ENCODE peak calls at places on chromosome 6, in seven cellular contexts. A, R, O, N, S, V and U are unnamed samples.

GRCh38 chr6:107140581-107140980 is 25.3 kb upstream of the BEND3 start:
- DNase-seq in A (no peak), R (no peak), O (no peak), N (no peak), S (no peak), V (no peak), U (no peak)

GRCh38 chr6:82040405-82041221 is 206.9 kb downstream of the IBTK start:
- DNase-seq in A (peak), R (no peak), O (peak), N (peak), S (peak), V (peak), U (peak)

GRCh38 chr6:43862925-43863324 is 92.9 kb downstream of the VEGFA start:
- DNase-seq in A (no peak), R (no peak), O (no peak), N (no peak), S (no peak), V (no peak), U (no peak)

GRCh38 chr6:82889117-82889516 is 176.5 kb downstream of the UBE3D start:
- DNase-seq in A (no peak), R (no peak), O (no peak), N (no peak), S (no peak), V (no peak), U (no peak)

GRCh38 chr6:143027058-143027457 is 33.6 kb upstream of the AIG1 start:
- DNase-seq in A (no peak), R (peak), O (no peak), N (peak), S (peak), V (peak), U (no peak)

GRCh38 chr6:133774356-133774755 is 114.6 kb upstream of the TCF21 start:
- DNase-seq in A (no peak), R (no peak), O (peak), N (peak), S (no peak), V (no peak), U (no peak)

GRCh38 chr6:143969077-143969476 is 39.0 kb downstream of the PLAGL1 start:
- DNase-seq in A (no peak), R (no peak), O (no peak), N (no peak), S (no peak), V (no peak), U (no peak)

GRCh38 chr6:166678426-166678825 is 51.4 kb upstream of the RPS6KA2 start:
- DNase-seq in A (peak), R (no peak), O (peak), N (no peak), S (no peak), V (no peak), U (no peak)

GRCh38 chr6:141463237-141463977 is 669.3 kb upstream of the GJE1 start:
- DNase-seq in A (no peak), R (no peak), O (peak), N (peak), S (no peak), V (no peak), U (peak)

GRCh38 chr6:121932071-121933009 is 467.1 kb upstream of the HSF2 start:
- DNase-seq in A (no peak), R (no peak), O (peak), N (peak), S (no peak), V (peak), U (no peak)

GRCh38 chr6:113858067-113858604 is 991 bp downstream of the MARCKS start:
- DNase-seq in A (peak), R (peak), O (peak), N (peak), S (peak), V (peak), U (peak)

GRCh38 chr6:16121339-16121738 is 7.5 kb upstream of the MYLIP start:
- DNase-seq in A (no peak), R (no peak), O (no peak), N (no peak), S (no peak), V (no peak), U (no peak)

GRCh38 chr6:121847806-121848522 is 412.5 kb downstream of the GJA1 start:
- DNase-seq in A (no peak), R (no peak), O (no peak), N (no peak), S (no peak), V (no peak), U (no peak)

GRCh38 chr6:111030008-111031006 is 48.5 kb downstream of the RPF2 start:
- DNase-seq in A (no peak), R (no peak), O (no peak), N (no peak), S (no peak), V (peak), U (no peak)

GRCh38 chr6:46013639-46014038 is 2.0 kb downstream of the CLIC5 start:
- DNase-seq in A (no peak), R (no peak), O (no peak), N (no peak), S (no peak), V (no peak), U (no peak)

GRCh38 chr6:71608646-71609045 is 277.7 kb upstream of the RIMS1 start:
- DNase-seq in A (no peak), R (no peak), O (peak), N (no peak), S (no peak), V (no peak), U (no peak)

GRCh38 chr6:101348816-101349215 is 44.7 kb upstream of the GRIK2 start:
- DNase-seq in A (no peak), R (no peak), O (no peak), N (no peak), S (no peak), V (no peak), U (no peak)

GRCh38 chr6:7261030-7261841 is 51.8 kb downstream of the SSR1 start:
- DNase-seq in A (peak), R (peak), O (peak), N (peak), S (peak), V (peak), U (peak)

GRCh38 chr6:31963921-31964320 is 4.9 kb downstream of the SKIC2 start:
- DNase-seq in A (no peak), R (no peak), O (no peak), N (no peak), S (no peak), V (no peak), U (no peak)

GRCh38 chr6:17470209-17470952 is 77.0 kb downstream of the CAP2 start:
- DNase-seq in A (no peak), R (no peak), O (peak), N (no peak), S (peak), V (no peak), U (no peak)

GRCh38 chr6:89297695-89298351 is 17.3 kb downstream of the GABRR2 start:
- DNase-seq in A (peak), R (peak), O (peak), N (peak), S (peak), V (no peak), U (peak)

GRCh38 chr6:132147530-132148011 is 196.4 kb upstream of the CCN2 start:
- DNase-seq in A (no peak), R (no peak), O (peak), N (peak), S (no peak), V (no peak), U (no peak)

GRCh38 chr6:85126448-85127178 is 323.3 kb upstream of the NT5E start:
- DNase-seq in A (peak), R (peak), O (no peak), N (peak), S (peak), V (peak), U (peak)

GRCh38 chr6:157029980-157030690 is 253.0 kb downstream of the ARID1B start:
- DNase-seq in A (no peak), R (no peak), O (no peak), N (no peak), S (no peak), V (no peak), U (peak)

GRCh38 chr6:111687652-111688051 is 82.0 kb upstream of the TRAF3IP2 start:
- DNase-seq in A (no peak), R (no peak), O (no peak), N (no peak), S (no peak), V (no peak), U (no peak)

GRCh38 chr6:13427838-13428527 is 59.4 kb downstream of the GFOD1 start:
- DNase-seq in A (no peak), R (peak), O (no peak), N (no peak), S (no peak), V (peak), U (peak)

GRCh38 chr6:129140571-129140970 is 257.6 kb downstream of the LAMA2 start:
- DNase-seq in A (no peak), R (no peak), O (no peak), N (no peak), S (peak), V (no peak), U (no peak)

GRCh38 chr6:167769408-167770190 is 57.1 kb upstream of the AFDN start:
- DNase-seq in A (no peak), R (no peak), O (no peak), N (no peak), S (no peak), V (no peak), U (no peak)

GRCh38 chr6:75415804-75416203 is 77.8 kb downstream of the FILIP1 start:
- DNase-seq in A (no peak), R (no peak), O (no peak), N (no peak), S (no peak), V (no peak), U (no peak)

GRCh38 chr6:12356983-12357972 is 67.1 kb downstream of the EDN1 start:
- DNase-seq in A (no peak), R (no peak), O (no peak), N (no peak), S (no peak), V (no peak), U (peak)

GRCh38 chr6:150685860-150686259 is 86.2 kb downstream of the PLEKHG1 start:
- DNase-seq in A (peak), R (peak), O (no peak), N (no peak), S (no peak), V (peak), U (peak)

GRCh38 chr6:37406942-37407341 is 26.1 kb upstream of the CMTR1 start:
- DNase-seq in A (no peak), R (no peak), O (no peak), N (no peak), S (no peak), V (no peak), U (no peak)

GRCh38 chr6:38078671-38079070 is 259.1 kb downstream of the ZFAND3 start:
- DNase-seq in A (no peak), R (no peak), O (no peak), N (no peak), S (no peak), V (no peak), U (no peak)

GRCh38 chr6:2558098-2558770 is 192.5 kb downstream of the MYLK4 start:
- DNase-seq in A (no peak), R (no peak), O (no peak), N (no peak), S (no peak), V (no peak), U (no peak)

GRCh38 chr6:138528986-138529385 is 29.7 kb upstream of the NHSL1 start:
- DNase-seq in A (no peak), R (no peak), O (no peak), N (no peak), S (no peak), V (no peak), U (no peak)

GRCh38 chr6:127119361-127120108 is 1.1 kb downstream of the RSPO3 start:
- DNase-seq in A (peak), R (peak), O (no peak), N (no peak), S (peak), V (peak), U (peak)

GRCh38 chr6:8157839-8158238 is 55.5 kb upstream of the EEF1E1 start:
- DNase-seq in A (no peak), R (no peak), O (no peak), N (no peak), S (no peak), V (no peak), U (no peak)

GRCh38 chr6:98835149-98836024 is 1.0 kb downstream of the POU3F2 start:
- DNase-seq in A (no peak), R (no peak), O (peak), N (no peak), S (no peak), V (peak), U (no peak)

GRCh38 chr6:158060447-158061360 is 79.0 kb downstream of the SYNJ2 start:
- DNase-seq in A (peak), R (no peak), O (peak), N (peak), S (peak), V (no peak), U (no peak)

GRCh38 chr6:158058156-158058723 is 76.6 kb downstream of the SYNJ2 start:
- DNase-seq in A (no peak), R (no peak), O (no peak), N (no peak), S (no peak), V (no peak), U (no peak)

GRCh38 chr6:158057213-158057987 is 75.7 kb downstream of the SYNJ2 start:
- DNase-seq in A (peak), R (peak), O (peak), N (peak), S (no peak), V (no peak), U (no peak)

GRCh38 chr6:158061361-158061708 is 79.7 kb downstream of the SYNJ2 start:
- DNase-seq in A (no peak), R (no peak), O (no peak), N (no peak), S (no peak), V (no peak), U (no peak)

DNA sequence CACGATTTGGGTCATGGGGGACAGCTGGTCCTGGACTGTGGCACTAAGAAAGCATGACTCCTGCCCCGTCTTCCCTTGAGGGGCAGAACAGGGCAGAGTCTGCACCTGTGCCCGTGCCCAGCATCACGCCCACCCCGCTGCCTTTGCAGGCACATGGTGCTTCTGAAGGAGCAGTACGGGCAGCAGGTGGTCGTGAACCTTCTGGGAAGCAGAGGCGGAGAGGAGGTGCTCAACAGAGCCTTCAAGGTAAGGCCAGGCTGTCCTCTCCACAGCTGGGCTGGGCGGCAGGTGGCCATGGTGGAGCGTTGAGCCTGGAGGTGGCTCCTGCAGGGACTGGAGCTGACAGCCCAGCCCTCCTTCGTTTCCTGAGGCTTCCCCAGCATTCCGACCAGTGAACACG is 77.4 kb downstream of the SYNJ2 start:
- DNase-seq in A (no peak), R (no peak), O (no peak), N (no peak), S (no peak), V (no peak), U (no peak)
- TF ChIP-seq CTCF in A (no peak), R (no peak), O (no peak), N (no peak), S (no peak), V (no peak), U (no peak)

GRCh38 chr6:118680452-118681095 is 29.2 kb upstream of the CEP85L start:
- DNase-seq in A (no peak), R (peak), O (no peak), N (no peak), S (no peak), V (no peak), U (no peak)

GRCh38 chr6:118683881-118684872 is 32.8 kb upstream of the CEP85L start:
- DNase-seq in A (no peak), R (no peak), O (no peak), N (no peak), S (no peak), V (no peak), U (no peak)

GRCh38 chr6:118685823-118686449 is 34.5 kb upstream of the CEP85L start:
- DNase-seq in A (no peak), R (no peak), O (no peak), N (no peak), S (no peak), V (no peak), U (no peak)
- TF ChIP-seq CTCF in A (no peak), R (no peak), O (no peak), N (no peak), S (no peak), V (no peak), U (no peak)

DNA sequence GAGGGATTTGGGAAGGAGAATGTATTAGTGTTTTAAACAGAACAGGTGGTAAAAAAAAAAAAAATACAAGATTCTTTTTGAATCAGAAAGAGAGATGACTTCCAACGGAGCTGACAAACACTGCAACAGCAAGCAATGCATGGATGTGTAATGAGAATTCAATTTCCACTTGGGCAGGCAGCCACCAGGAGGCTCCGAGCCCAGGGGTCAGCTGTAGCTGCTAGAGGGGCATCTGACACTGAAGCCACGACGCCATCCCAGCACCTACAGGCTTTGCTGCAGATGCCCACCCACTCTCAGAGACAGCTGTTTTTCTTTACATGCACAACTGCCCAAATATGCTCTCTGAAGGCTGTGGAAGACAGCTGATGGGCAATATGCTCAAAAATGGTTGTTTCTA is 75.4 kb downstream of the ELOVL5 start:
- DNase-seq in A (no peak), R (no peak), O (no peak), N (no peak), S (no peak), V (no peak), U (no peak)
- TF ChIP-seq CTCF in A (no peak), R (no peak), O (no peak), N (peak), S (no peak), V (no peak), U (no peak)

GRCh38 chr6:24991748-24992467 is 56.1 kb upstream of the RIPOR2 start:
- DNase-seq in A (peak), R (peak), O (no peak), N (no peak), S (peak), V (peak), U (peak)
- TF ChIP-seq CTCF in A (peak), R (peak), O (peak), N (peak), S (peak), V (peak), U (peak)

GRCh38 chr6:3835055-3835731 is 14.0 kb upstream of the FAM50B start:
- DNase-seq in A (no peak), R (no peak), O (no peak), N (no peak), S (peak), V (no peak), U (no peak)
- TF ChIP-seq CTCF in A (peak), R (no peak), O (no peak), N (no peak), S (no peak), V (no peak), U (no peak)